ENCODE peak calls at places on chromosomes 12 and 14, in four cellular contexts. A is uterus, C is heart left ventricle, I is H1. B is an unnamed sample.

GRCh38 chr12:107560906-107561285 is 124.7 kb upstream of the PWP1 start:
- DNase-seq in A (no peak), C (no peak), I (no peak), B (no peak)

GRCh38 chr14:70780396-70781075 is 28.8 kb downstream of the MAP3K9 start:
- DNase-seq in A (no peak), C (no peak), I (no peak), B (peak; percentile 27)

GRCh38 chr12:22709292-22709691 is 84.3 kb downstream of the ETNK1 start:
- DNase-seq in A (no peak), C (no peak), I (no peak), B (no peak)

GRCh38 chr12:122045262-122045661 is 23.6 kb downstream of the BCL7A start:
- DNase-seq in I (no peak), C (no peak), A (no peak), B (no peak)

GRCh38 chr14:73428354-73428824 is 30.0 kb downstream of the NUMB start:
- DNase-seq in C (no peak), A (no peak), I (no peak), B (no peak)

GRCh38 chr12:98416845-98417244 is 98.5 kb upstream of the TMPO start:
- DNase-seq in C (no peak), A (no peak), I (no peak), B (no peak)

GRCh38 chr12:57641699-57642442 is 8.9 kb upstream of the B4GALNT1 start:
- DNase-seq in I (no peak), A (no peak), C (no peak), B (no peak)

GRCh38 chr12:6444704-6445688 is at the start of gene CD27:
- DNase-seq in C (no peak), A (no peak), I (no peak), B (peak; percentile 37)

GRCh38 chr12:76688627-76689026 is 75.3 kb upstream of the ZDHHC17 start:
- DNase-seq in A (no peak), C (no peak), I (no peak), B (no peak)

GRCh38 chr14:55077155-55077554 is 25.7 kb downstream of the MAPK1IP1L start:
- DNase-seq in A (no peak), I (no peak), C (no peak), B (peak; percentile 19)

GRCh38 chr12:77751939-77752338 is 78.8 kb upstream of the NAV3 start:
- DNase-seq in A (no peak), C (no peak), I (no peak), B (no peak)

GRCh38 chr14:72892103-72892878 is 1.6 kb downstream of the DPF3 start:
- DNase-seq in C (no peak), A (no peak), I (no peak), B (no peak)

GRCh38 chr12:25552681-25553080 is 402 bp downstream of the LMNTD1 start:
- DNase-seq in I (no peak), C (no peak), A (no peak), B (no peak)

GRCh38 chr14:102930138-102930752 is 7.8 kb downstream of the AMN start:
- DNase-seq in C (no peak), A (no peak), I (no peak), B (peak; percentile 26)
- TF ChIP-seq CTCF in C (no peak), A (no peak), I (no peak), B (no peak)

DNA sequence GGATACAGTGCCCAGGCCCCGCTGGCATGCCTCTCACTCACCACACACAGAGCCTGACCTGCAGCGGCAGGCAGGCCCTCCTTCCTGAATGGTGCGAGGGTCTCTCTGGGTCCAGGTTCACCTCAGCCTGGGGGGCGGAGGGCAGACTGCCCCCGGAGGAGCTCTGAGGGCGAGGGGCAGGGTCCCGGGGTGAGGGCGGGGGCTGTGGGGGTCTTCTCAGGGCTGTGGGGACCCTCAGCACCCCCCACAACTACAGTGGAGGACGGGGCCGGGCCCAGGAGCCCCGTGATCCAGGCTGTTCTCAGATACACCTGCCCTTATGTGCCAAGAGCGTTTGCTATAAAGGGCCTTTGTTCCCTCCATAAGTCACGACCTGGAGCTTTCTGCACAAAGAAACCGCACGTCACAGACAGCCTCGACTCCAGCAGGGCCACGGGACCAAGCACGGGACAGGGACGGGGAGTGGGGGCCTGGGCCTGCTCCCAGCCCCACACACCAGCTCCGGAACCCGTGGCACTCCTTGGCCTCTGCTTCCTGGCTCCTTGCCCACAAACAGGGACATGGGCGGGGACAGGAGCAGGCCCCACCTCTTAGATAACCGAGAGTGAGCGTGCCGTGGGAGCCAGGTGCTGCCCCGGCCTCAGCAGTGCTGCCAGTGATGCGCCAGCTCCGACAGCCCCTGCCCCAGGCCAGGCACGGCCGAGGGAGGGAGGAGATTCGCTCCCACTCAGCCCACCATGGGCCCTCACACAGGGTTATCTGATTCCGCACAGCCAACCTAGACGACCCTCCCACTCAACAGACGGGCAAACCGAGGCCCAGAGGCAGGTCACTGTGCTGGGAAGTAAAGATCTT is 101.9 kb downstream of the RFLNA start:
- DNase-seq in I (no peak), C (peak; percentile 37), A (no peak), B (peak; percentile 87)
- H3K4me1 ChIP-seq in I (peaks cover 17% of the 10 kb centered on the region), C (peaks cover 79% of the 10 kb centered on the region), A (peaks cover 65% of the 10 kb centered on the region), B (peaks cover 73% of the 10 kb centered on the region)

GRCh38 chr12:613996-614726 is 49.1 kb downstream of the NINJ2 start:
- DNase-seq in A (no peak), C (no peak), I (no peak), B (no peak)
- TF ChIP-seq CTCF in A (peak; percentile 20), C (no peak), I (peak; percentile 57), B (peak; percentile 33)

GRCh38 chr12:109504068-109504467 is 26.6 kb downstream of the UBE3B start:
- DNase-seq in A (no peak), I (no peak), C (no peak), B (peak; percentile 47)
- H3K4me1 ChIP-seq in A (no peaks in the 10 kb centered on the region), I (no peaks in the 10 kb centered on the region), C (no peaks in the 10 kb centered on the region), B (no peaks in the 10 kb centered on the region)

GRCh38 chr12:42482820-42483533 is 106.6 kb downstream of the PRICKLE1 start:
- DNase-seq in I (peak; percentile 27), C (peak; percentile 88), A (peak; percentile 81), B (peak; percentile 60)
- TF ChIP-seq CTCF in I (peak; percentile 84), C (peak; percentile 92), A (peak; percentile 99), B (peak; percentile 87)

GRCh38 chr14:39768579-39768978 is 336.3 kb upstream of the FBXO33 start:
- DNase-seq in C (no peak), I (no peak), A (no peak), B (no peak)
- H3K4me1 ChIP-seq in C (no peaks in the 10 kb centered on the region), I (no peaks in the 10 kb centered on the region), A (no peaks in the 10 kb centered on the region), B (no peaks in the 10 kb centered on the region)

GRCh38 chr12:113655479-113655878 is 183.8 kb upstream of the LHX5 start:
- DNase-seq in C (no peak), I (no peak), A (no peak), B (no peak)
- TF ChIP-seq CTCF in C (no peak), I (no peak), A (no peak), B (no peak)

GRCh38 chr12:31872831-31873604 is 86.2 kb upstream of the RESF1 start:
- DNase-seq in C (no peak), A (no peak), I (no peak), B (no peak)

GRCh38 chr12:31876568-31877424 is 82.4 kb upstream of the RESF1 start:
- DNase-seq in C (no peak), A (no peak), I (no peak), B (peak; percentile 54)

GRCh38 chr12:31874961-31875608 is 84.1 kb upstream of the RESF1 start:
- DNase-seq in A (no peak), C (peak; percentile 82), I (no peak), B (peak; percentile 58)

GRCh38 chr12:31877884-31878283 is 81.3 kb upstream of the RESF1 start:
- DNase-seq in C (no peak), I (no peak), A (no peak), B (no peak)

DNA sequence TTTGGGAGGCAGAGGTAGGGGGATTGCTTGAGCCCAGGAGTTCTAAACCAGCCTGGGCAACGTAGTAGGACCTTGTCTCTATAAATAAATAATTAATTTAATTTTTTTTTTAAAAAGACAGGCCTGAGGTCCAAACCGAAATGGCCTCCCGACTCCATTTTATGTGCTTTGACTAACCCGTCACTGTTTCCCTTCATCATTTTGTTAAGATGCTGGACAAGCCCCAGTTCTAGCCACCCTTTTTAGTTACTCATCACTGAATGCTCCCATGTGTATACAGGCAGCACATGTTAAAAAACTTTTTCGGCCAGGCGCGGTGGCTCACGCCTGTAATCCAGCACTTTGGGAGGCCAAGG is 83.6 kb upstream of the RESF1 start:
- DNase-seq in A (no peak), I (no peak), C (no peak), B (no peak)
- H3K4me1 ChIP-seq in A (no peaks in the 10 kb centered on the region), I (peaks cover 6% of the 10 kb centered on the region), C (peaks cover 24% of the 10 kb centered on the region), B (no peaks in the 10 kb centered on the region)

DNA sequence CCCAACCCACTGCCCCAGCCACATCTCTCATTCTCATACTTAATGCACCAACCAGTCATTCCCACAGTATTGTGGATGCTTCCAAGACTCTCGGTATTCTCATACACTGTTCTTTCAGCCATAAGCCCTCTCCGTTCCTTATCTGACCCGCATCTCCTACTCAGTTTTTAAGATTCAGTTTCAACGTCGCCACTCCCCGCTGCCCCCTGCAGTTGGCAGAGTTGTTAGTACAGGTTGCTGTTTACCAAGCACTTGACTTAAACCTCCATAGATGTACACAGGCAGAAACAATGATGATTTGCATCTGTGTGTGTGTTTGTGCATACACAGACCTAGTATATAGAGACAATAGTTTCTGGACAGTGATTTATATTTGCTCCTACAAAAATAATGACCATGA is 40.2 kb downstream of the PAH start:
- DNase-seq in A (no peak), C (no peak), I (no peak), B (no peak)
- TF ChIP-seq CTCF in A (no peak), C (no peak), I (peak; percentile 68), B (no peak)

B was measured in adrenal gland.